ENCODE peak calls at places on chromosomes 1 and 21, in four cellular contexts. One of them, this sample, is unnamed. For H3K4me1, the result is how much of the 10 kb centered on the place peaks cover.

GRCh38 chr1:235329139-235329808 is 904 bp downstream of the GGPS1 start:
- DNase-seq in heart right ventricle: no peak
- DNase-seq in CD8-positive, alpha-beta memory T cell: peak
- DNase-seq in IMR-90: peak
- DNase-seq in this sample: peak

GRCh38 chr1:228236744-228237143 is 28.9 kb downstream of the OBSCN start:
- DNase-seq in heart right ventricle: peak
- DNase-seq in CD8-positive, alpha-beta memory T cell: no peak
- DNase-seq in IMR-90: peak
- DNase-seq in this sample: no peak

GRCh38 chr1:23217421-23218115 is at the start of gene HTR1D:
- DNase-seq in IMR-90: no peak
- DNase-seq in CD8-positive, alpha-beta memory T cell: no peak
- DNase-seq in heart right ventricle: no peak
- DNase-seq in this sample: no peak

GRCh38 chr1:207847116-207847515 is 63.8 kb downstream of the CD34 start:
- DNase-seq in heart right ventricle: no peak
- DNase-seq in CD8-positive, alpha-beta memory T cell: no peak
- DNase-seq in IMR-90: no peak
- DNase-seq in this sample: no peak

GRCh38 chr1:844472-845026 is 79.2 kb upstream of the SAMD11 start:
- DNase-seq in heart right ventricle: no peak
- DNase-seq in IMR-90: no peak
- DNase-seq in CD8-positive, alpha-beta memory T cell: peak
- DNase-seq in this sample: no peak

GRCh38 chr1:100463809-100464424 is 74.0 kb upstream of the GPR88 start:
- DNase-seq in CD8-positive, alpha-beta memory T cell: no peak
- DNase-seq in heart right ventricle: peak
- DNase-seq in IMR-90: peak
- DNase-seq in this sample: no peak

GRCh38 chr1:186183970-186184628 is 191.0 kb downstream of the TPR start:
- DNase-seq in CD8-positive, alpha-beta memory T cell: no peak
- DNase-seq in IMR-90: no peak
- DNase-seq in heart right ventricle: no peak
- DNase-seq in this sample: no peak

GRCh38 chr1:222382171-222382570 is 165.7 kb downstream of the HHIPL2 start:
- DNase-seq in IMR-90: no peak
- DNase-seq in heart right ventricle: no peak
- DNase-seq in CD8-positive, alpha-beta memory T cell: no peak
- DNase-seq in this sample: no peak

GRCh38 chr1:167443757-167444156 is 74.6 kb downstream of the CD247 start:
- DNase-seq in CD8-positive, alpha-beta memory T cell: no peak
- DNase-seq in heart right ventricle: no peak
- DNase-seq in IMR-90: no peak
- DNase-seq in this sample: no peak

GRCh38 chr1:234720709-234721436 is 110.9 kb upstream of the IRF2BP2 start:
- DNase-seq in IMR-90: no peak
- DNase-seq in CD8-positive, alpha-beta memory T cell: no peak
- DNase-seq in heart right ventricle: no peak
- DNase-seq in this sample: no peak

GRCh38 chr1:207888647-207889046 is 22.3 kb downstream of the CD34 start:
- DNase-seq in IMR-90: no peak
- DNase-seq in heart right ventricle: no peak
- DNase-seq in CD8-positive, alpha-beta memory T cell: no peak
- DNase-seq in this sample: no peak

GRCh38 chr1:32894019-32894600 is 7.1 kb downstream of the TMEM54 start:
- DNase-seq in CD8-positive, alpha-beta memory T cell: no peak
- DNase-seq in heart right ventricle: no peak
- DNase-seq in IMR-90: no peak
- DNase-seq in this sample: no peak

GRCh38 chr1:112399456-112399855 is 3.4 kb downstream of the CTTNBP2NL start:
- DNase-seq in CD8-positive, alpha-beta memory T cell: no peak
- DNase-seq in heart right ventricle: no peak
- DNase-seq in IMR-90: peak
- DNase-seq in this sample: no peak

GRCh38 chr1:150973826-150974579 is 632 bp downstream of the CERS2 start:
- DNase-seq in heart right ventricle: peak
- DNase-seq in CD8-positive, alpha-beta memory T cell: peak
- DNase-seq in IMR-90: no peak
- DNase-seq in this sample: peak

GRCh38 chr1:19809044-19809750 is 5.9 kb downstream of the RNF186 start:
- DNase-seq in CD8-positive, alpha-beta memory T cell: no peak
- DNase-seq in IMR-90: no peak
- DNase-seq in heart right ventricle: no peak
- DNase-seq in this sample: no peak

GRCh38 chr1:8740034-8740449 is 77.4 kb downstream of the RERE start:
- DNase-seq in IMR-90: peak
- DNase-seq in CD8-positive, alpha-beta memory T cell: no peak
- DNase-seq in heart right ventricle: no peak
- DNase-seq in this sample: no peak

GRCh38 chr1:200150721-200151120 is 123.2 kb downstream of the NR5A2 start:
- DNase-seq in CD8-positive, alpha-beta memory T cell: no peak
- DNase-seq in IMR-90: peak
- DNase-seq in heart right ventricle: no peak
- DNase-seq in this sample: no peak

GRCh38 chr1:163203561-163203960 is 845 bp upstream of the RGS5 start:
- DNase-seq in IMR-90: peak
- DNase-seq in CD8-positive, alpha-beta memory T cell: no peak
- DNase-seq in heart right ventricle: no peak
- DNase-seq in this sample: no peak

GRCh38 chr1:232589111-232589808 is 40.7 kb downstream of the SIPA1L2 start:
- DNase-seq in CD8-positive, alpha-beta memory T cell: no peak
- DNase-seq in heart right ventricle: no peak
- DNase-seq in IMR-90: no peak
- DNase-seq in this sample: no peak

GRCh38 chr21:31161157-31161556 is 122.9 kb upstream of the KRTAP19-8 start:
- DNase-seq in IMR-90: peak
- DNase-seq in CD8-positive, alpha-beta memory T cell: no peak
- DNase-seq in heart right ventricle: no peak
- DNase-seq in this sample: no peak

GRCh38 chr1:85494957-85495266 is 30.0 kb upstream of the DDAH1 start:
- DNase-seq in CD8-positive, alpha-beta memory T cell: no peak
- DNase-seq in heart right ventricle: peak
- DNase-seq in IMR-90: peak
- DNase-seq in this sample: no peak

GRCh38 chr1:74771913-74772515 is 39.1 kb downstream of the TYW3 start:
- DNase-seq in CD8-positive, alpha-beta memory T cell: peak
- DNase-seq in heart right ventricle: peak
- DNase-seq in IMR-90: peak
- DNase-seq in this sample: no peak

GRCh38 chr1:42198251-42198650 is 33.7 kb upstream of the GUCA2A start:
- DNase-seq in CD8-positive, alpha-beta memory T cell: no peak
- DNase-seq in heart right ventricle: no peak
- DNase-seq in IMR-90: no peak
- DNase-seq in this sample: no peak

GRCh38 chr1:224861317-224861716 is 68.2 kb upstream of the DNAH14 start:
- DNase-seq in IMR-90: no peak
- DNase-seq in CD8-positive, alpha-beta memory T cell: no peak
- DNase-seq in heart right ventricle: no peak
- DNase-seq in this sample: no peak

GRCh38 chr1:170714938-170715337 is 51.0 kb downstream of the PRRX1 start:
- DNase-seq in CD8-positive, alpha-beta memory T cell: no peak
- DNase-seq in heart right ventricle: no peak
- DNase-seq in IMR-90: no peak
- DNase-seq in this sample: no peak

GRCh38 chr1:83808536-83808935 is 190.4 kb downstream of the TTLL7 start:
- DNase-seq in heart right ventricle: no peak
- DNase-seq in CD8-positive, alpha-beta memory T cell: no peak
- DNase-seq in IMR-90: no peak
- DNase-seq in this sample: no peak

GRCh38 chr1:178093958-178094751 is at the start of gene RASAL2:
- DNase-seq in IMR-90: peak
- DNase-seq in CD8-positive, alpha-beta memory T cell: no peak
- DNase-seq in heart right ventricle: peak
- DNase-seq in this sample: no peak

GRCh38 chr1:76281306-76281705 is 206.8 kb downstream of the ST6GALNAC3 start:
- DNase-seq in IMR-90: no peak
- DNase-seq in heart right ventricle: no peak
- DNase-seq in CD8-positive, alpha-beta memory T cell: no peak
- DNase-seq in this sample: no peak

GRCh38 chr21:15000076-15000475 is 64.7 kb downstream of the NRIP1 start:
- DNase-seq in heart right ventricle: no peak
- DNase-seq in CD8-positive, alpha-beta memory T cell: no peak
- DNase-seq in IMR-90: peak
- DNase-seq in this sample: no peak

GRCh38 chr1:27968692-27969091 is 8.9 kb downstream of the XKR8 start:
- DNase-seq in IMR-90: peak
- DNase-seq in heart right ventricle: no peak
- DNase-seq in CD8-positive, alpha-beta memory T cell: no peak
- DNase-seq in this sample: no peak

GRCh38 chr1:23779826-23780371 is 1.7 kb downstream of the PITHD1 start:
- DNase-seq in heart right ventricle: no peak
- DNase-seq in CD8-positive, alpha-beta memory T cell: no peak
- DNase-seq in IMR-90: peak
- DNase-seq in this sample: no peak

GRCh38 chr1:165763442-165763841 is 5.2 kb downstream of the TMCO1 start:
- DNase-seq in CD8-positive, alpha-beta memory T cell: no peak
- DNase-seq in heart right ventricle: no peak
- DNase-seq in IMR-90: no peak
- DNase-seq in this sample: no peak

GRCh38 chr1:205600085-205600484 is 31.7 kb downstream of the ELK4 start:
- DNase-seq in IMR-90: peak
- DNase-seq in CD8-positive, alpha-beta memory T cell: no peak
- DNase-seq in heart right ventricle: no peak
- DNase-seq in this sample: no peak

GRCh38 chr1:223774133-223774811 is 61.9 kb downstream of the CAPN2 start:
- DNase-seq in CD8-positive, alpha-beta memory T cell: no peak
- DNase-seq in heart right ventricle: no peak
- DNase-seq in IMR-90: no peak
- DNase-seq in this sample: no peak

GRCh38 chr1:223772771-223773160 is 60.4 kb downstream of the CAPN2 start:
- DNase-seq in heart right ventricle: no peak
- DNase-seq in IMR-90: no peak
- DNase-seq in CD8-positive, alpha-beta memory T cell: no peak
- DNase-seq in this sample: no peak

GRCh38 chr1:223770621-223771315 is 58.4 kb downstream of the CAPN2 start:
- DNase-seq in IMR-90: no peak
- DNase-seq in heart right ventricle: no peak
- DNase-seq in CD8-positive, alpha-beta memory T cell: no peak
- DNase-seq in this sample: no peak

GRCh38 chr1:223771814-223772770 is 59.8 kb downstream of the CAPN2 start:
- DNase-seq in CD8-positive, alpha-beta memory T cell: no peak
- DNase-seq in IMR-90: peak
- DNase-seq in heart right ventricle: peak
- DNase-seq in this sample: no peak

DNA sequence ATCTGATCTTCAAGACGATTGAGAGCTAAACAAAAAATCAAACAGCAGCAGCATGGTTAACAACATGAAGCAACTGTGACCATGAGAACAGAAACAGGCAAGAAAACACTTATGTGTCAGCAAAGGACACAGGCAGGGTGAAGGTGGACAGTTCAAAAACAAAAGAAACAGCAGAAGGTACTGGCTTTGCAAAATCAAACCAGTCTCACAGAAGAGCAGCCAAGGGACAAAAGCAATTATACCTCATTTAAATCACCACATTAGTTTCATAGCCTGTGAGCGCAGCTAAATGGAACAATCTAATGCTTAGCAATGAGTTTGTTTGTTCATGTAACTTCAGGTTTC is 59.1 kb downstream of the CAPN2 start:
- DNase-seq in heart right ventricle: no peak
- DNase-seq in CD8-positive, alpha-beta memory T cell: no peak
- DNase-seq in IMR-90: no peak
- DNase-seq in this sample: no peak
- H3K4me1 ChIP-seq in heart right ventricle: under half
- H3K4me1 ChIP-seq in CD8-positive, alpha-beta memory T cell: under half
- H3K4me1 ChIP-seq in IMR-90: under half
- H3K4me1 ChIP-seq in this sample: under half

GRCh38 chr1:77958850-77959249 is 20.0 kb downstream of the FUBP1 start:
- DNase-seq in CD8-positive, alpha-beta memory T cell: no peak
- DNase-seq in heart right ventricle: no peak
- DNase-seq in IMR-90: no peak
- DNase-seq in this sample: no peak

GRCh38 chr1:77958391-77958790 is 20.5 kb downstream of the FUBP1 start:
- DNase-seq in CD8-positive, alpha-beta memory T cell: no peak
- DNase-seq in IMR-90: no peak
- DNase-seq in heart right ventricle: no peak
- DNase-seq in this sample: no peak

GRCh38 chr1:77954521-77954920 is 24.4 kb downstream of the FUBP1 start:
- DNase-seq in heart right ventricle: no peak
- DNase-seq in CD8-positive, alpha-beta memory T cell: no peak
- DNase-seq in IMR-90: peak
- DNase-seq in this sample: no peak

GRCh38 chr1:77955709-77956108 is 23.2 kb downstream of the FUBP1 start:
- DNase-seq in IMR-90: no peak
- DNase-seq in heart right ventricle: no peak
- DNase-seq in CD8-positive, alpha-beta memory T cell: no peak
- DNase-seq in this sample: no peak

DNA sequence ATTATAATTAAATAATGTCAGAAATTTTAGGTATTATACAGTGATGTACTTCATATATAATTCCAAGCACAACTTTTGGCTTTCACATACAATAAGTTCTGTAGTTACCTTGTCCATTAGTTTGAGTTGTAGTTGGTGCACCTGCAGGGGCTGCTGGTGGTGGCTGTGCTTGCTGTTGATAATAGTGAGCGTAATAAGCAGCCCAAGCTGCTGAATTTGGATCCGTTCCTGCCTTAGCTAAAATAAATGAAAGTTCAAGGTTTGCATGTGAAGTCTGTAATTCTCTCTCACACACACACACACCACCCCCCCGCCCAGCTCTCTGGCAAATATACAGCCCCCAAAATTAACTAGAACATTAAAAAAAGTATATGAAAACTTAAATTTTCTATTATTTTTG is 22.4 kb downstream of the FUBP1 start:
- DNase-seq in IMR-90: no peak
- DNase-seq in CD8-positive, alpha-beta memory T cell: no peak
- DNase-seq in heart right ventricle: no peak
- DNase-seq in this sample: no peak
- H3K4me1 ChIP-seq in IMR-90: under half
- H3K4me1 ChIP-seq in CD8-positive, alpha-beta memory T cell: under half
- H3K4me1 ChIP-seq in heart right ventricle: under half
- H3K4me1 ChIP-seq in this sample: under half

GRCh38 chr1:88984553-88984945 is 7.9 kb downstream of the KYAT3 start:
- DNase-seq in heart right ventricle: no peak
- DNase-seq in IMR-90: no peak
- DNase-seq in CD8-positive, alpha-beta memory T cell: no peak
- DNase-seq in this sample: no peak
- H3K4me1 ChIP-seq in heart right ventricle: under half
- H3K4me1 ChIP-seq in IMR-90: under half
- H3K4me1 ChIP-seq in CD8-positive, alpha-beta memory T cell: under half
- H3K4me1 ChIP-seq in this sample: under half

GRCh38 chr1:3657096-3657475 is 4.8 kb downstream of the TP73 start:
- DNase-seq in IMR-90: no peak
- DNase-seq in heart right ventricle: no peak
- DNase-seq in CD8-positive, alpha-beta memory T cell: no peak
- DNase-seq in this sample: no peak

GRCh38 chr1:3653286-3653618 is 936 bp downstream of the TP73 start:
- DNase-seq in IMR-90: no peak
- DNase-seq in heart right ventricle: no peak
- DNase-seq in CD8-positive, alpha-beta memory T cell: no peak
- DNase-seq in this sample: no peak

GRCh38 chr1:3652538-3653285 is 396 bp downstream of the TP73 start:
- DNase-seq in heart right ventricle: no peak
- DNase-seq in IMR-90: no peak
- DNase-seq in CD8-positive, alpha-beta memory T cell: no peak
- DNase-seq in this sample: no peak

GRCh38 chr1:3656450-3657095 is 4.3 kb downstream of the TP73 start:
- DNase-seq in heart right ventricle: no peak
- DNase-seq in CD8-positive, alpha-beta memory T cell: no peak
- DNase-seq in IMR-90: no peak
- DNase-seq in this sample: no peak

GRCh38 chr1:3654549-3655281 is 2.4 kb downstream of the TP73 start:
- DNase-seq in CD8-positive, alpha-beta memory T cell: no peak
- DNase-seq in heart right ventricle: no peak
- DNase-seq in IMR-90: no peak
- DNase-seq in this sample: no peak
- H3K4me1 ChIP-seq in CD8-positive, alpha-beta memory T cell: under half
- H3K4me1 ChIP-seq in heart right ventricle: under half
- H3K4me1 ChIP-seq in IMR-90: under half
- H3K4me1 ChIP-seq in this sample: under half

This sample was measured in effector memory CD4-positive, alpha-beta T cell.